ENCODE peak calls at places on chromosomes 2 and 18, in ten cellular contexts. F is CD14-positive monocyte; B is DND-41; A is cardiac fibroblast; Q is MM.1S; N is CD8-positive, alpha-beta T cell; U is progenitor cell of endocrine pancreas; M is GM10248; S is tibial nerve; O is AG09309. I is an unnamed sample.

GRCh38 chr2:203811491-203812221 is 55.9 kb upstream of the CTLA4 start:
- DNase-seq in F (peak), B (peak), A (peak), Q (peak), N (peak), U (no peak), M (no peak), S (peak), O (peak), I (peak)

GRCh38 chr2:234479465-234479864 is 17.4 kb downstream of the ARL4C start:
- DNase-seq in F (no peak), B (no peak), A (no peak), Q (no peak), N (no peak), U (no peak), M (no peak), S (no peak), O (no peak), I (no peak)

GRCh38 chr2:174080672-174081121 is 115.5 kb upstream of the SP3 start:
- DNase-seq in F (no peak), B (no peak), A (no peak), Q (no peak), N (no peak), U (no peak), M (no peak), S (no peak), O (no peak), I (no peak)

GRCh38 chr18:7748252-7749000 is 181.3 kb downstream of the PTPRM start:
- DNase-seq in F (no peak), B (no peak), A (no peak), Q (no peak), N (no peak), U (no peak), M (no peak), S (no peak), O (no peak), I (no peak)

GRCh38 chr2:2877427-2877826 is 500.2 kb downstream of the EIPR1 start:
- DNase-seq in F (no peak), B (no peak), A (no peak), Q (no peak), N (no peak), U (no peak), M (no peak), S (no peak), O (no peak), I (no peak)

GRCh38 chr2:225995788-225996476 is 596.4 kb downstream of the NYAP2 start:
- DNase-seq in F (no peak), B (no peak), A (peak), Q (no peak), N (no peak), U (no peak), M (no peak), S (no peak), O (peak), I (no peak)

GRCh38 chr2:74205586-74205985 is 7.2 kb downstream of the MTHFD2 start:
- DNase-seq in F (no peak), B (no peak), A (no peak), Q (peak), N (no peak), U (no peak), M (no peak), S (no peak), O (no peak), I (no peak)

GRCh38 chr18:67519582-67519981 is 3.1 kb upstream of the DSEL start:
- DNase-seq in F (no peak), B (no peak), A (peak), Q (no peak), N (no peak), U (no peak), M (no peak), S (peak), O (peak), I (no peak)

GRCh38 chr2:121791253-121791652 is 35.8 kb downstream of the TSN start:
- DNase-seq in F (no peak), B (no peak), A (no peak), Q (no peak), N (no peak), U (no peak), M (no peak), S (no peak), O (no peak), I (no peak)

GRCh38 chr2:122506620-122507019 is 751.2 kb downstream of the TSN start:
- DNase-seq in F (no peak), B (no peak), A (no peak), Q (peak), N (no peak), U (no peak), M (no peak), S (no peak), O (no peak), I (no peak)

GRCh38 chr2:46535360-46535759 is 56.0 kb downstream of the TMEM247 start:
- DNase-seq in F (no peak), B (peak), A (no peak), Q (peak), N (no peak), U (no peak), M (no peak), S (no peak), O (no peak), I (peak)

GRCh38 chr2:46036929-46037328 is 260.3 kb upstream of the EPAS1 start:
- DNase-seq in F (no peak), B (no peak), A (peak), Q (no peak), N (no peak), U (no peak), M (no peak), S (no peak), O (peak), I (no peak)

GRCh38 chr2:150619607-150620330 is 132.3 kb upstream of the RND3 start:
- DNase-seq in F (no peak), B (no peak), A (peak), Q (no peak), N (no peak), U (no peak), M (no peak), S (no peak), O (no peak), I (no peak)

GRCh38 chr2:235833971-235834620 is 334.1 kb downstream of the GBX2 start:
- DNase-seq in F (no peak), B (no peak), A (no peak), Q (no peak), N (no peak), U (no peak), M (no peak), S (no peak), O (no peak), I (no peak)

GRCh38 chr2:128169497-128169896 is 78.5 kb downstream of the UGGT1 start:
- DNase-seq in F (no peak), B (no peak), A (peak), Q (no peak), N (no peak), U (no peak), M (no peak), S (no peak), O (no peak), I (peak)

GRCh38 chr2:231191896-231192872 is 6.2 kb upstream of the ARMC9 start:
- DNase-seq in F (no peak), B (no peak), A (peak), Q (no peak), N (no peak), U (peak), M (no peak), S (peak), O (peak), I (no peak)

GRCh38 chr2:25294573-25295462 is 46.9 kb downstream of the DNMT3A start:
- DNase-seq in F (peak), B (peak), A (peak), Q (peak), N (peak), U (no peak), M (peak), S (peak), O (no peak), I (peak)

GRCh38 chr2:105768176-105768575 is 23.5 kb downstream of the NCK2 start:
- DNase-seq in F (no peak), B (no peak), A (no peak), Q (no peak), N (no peak), U (no peak), M (no peak), S (no peak), O (no peak), I (no peak)

GRCh38 chr18:12621737-12622306 is 36.1 kb downstream of the SPIRE1 start:
- DNase-seq in F (no peak), B (no peak), A (peak), Q (no peak), N (no peak), U (no peak), M (no peak), S (no peak), O (no peak), I (no peak)

GRCh38 chr18:76621184-76621583 is 126.1 kb upstream of the ZNF516 start:
- DNase-seq in F (no peak), B (no peak), A (no peak), Q (no peak), N (no peak), U (no peak), M (no peak), S (no peak), O (no peak), I (no peak)

DNA sequence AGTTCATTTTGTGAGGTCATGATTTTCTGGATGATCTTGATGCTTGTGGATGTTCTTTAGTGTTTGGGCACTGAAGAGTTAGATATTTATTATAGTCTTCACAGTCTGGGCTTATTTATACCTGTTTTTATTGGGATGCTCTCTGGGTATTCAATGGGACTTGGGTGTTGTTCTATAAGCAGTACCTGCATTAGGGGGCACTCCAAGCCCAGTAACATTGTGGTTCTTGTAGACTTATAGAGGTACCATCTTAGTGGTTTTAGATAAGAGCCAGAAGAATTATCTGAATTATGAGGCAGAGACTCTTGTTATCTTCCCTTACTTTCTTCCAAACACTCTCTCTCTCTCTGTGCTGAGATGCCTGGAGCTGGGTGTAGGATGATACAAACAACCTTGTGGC is 470.0 kb downstream of the PIK3C3 start:
- DNase-seq in F (no peak), B (no peak), A (no peak), Q (no peak), N (no peak), U (no peak), M (no peak), S (no peak), O (no peak), I (no peak)
- TF ChIP-seq CTCF in F (no peak), B (no peak), A (no peak), Q (no peak), N (no peak), U (no peak), M (no peak), S (no peak), O (no peak), I (no peak)

DNA sequence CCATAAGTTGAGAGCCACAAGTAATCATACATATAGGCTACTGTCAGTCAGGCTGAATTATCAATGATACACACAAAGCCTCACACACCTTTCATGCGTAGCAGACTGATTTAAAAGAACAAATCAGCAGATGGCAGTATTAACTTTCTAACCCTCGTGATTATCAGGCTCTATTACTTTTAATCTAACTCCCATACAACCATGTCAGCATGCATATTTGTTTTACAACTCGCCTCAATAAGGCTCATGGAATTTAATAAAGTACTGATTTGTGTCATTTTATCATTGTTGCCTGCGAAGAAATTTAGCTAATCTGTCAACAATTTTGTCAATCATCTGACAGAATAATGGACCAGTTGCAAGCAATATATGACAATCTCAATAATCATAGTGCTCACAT is 82.8 kb downstream of the SLC25A12 start:
- DNase-seq in F (no peak), B (no peak), A (peak), Q (peak), N (no peak), U (no peak), M (no peak), S (no peak), O (no peak), I (no peak)
- TF ChIP-seq CTCF in F (no peak), B (peak), A (peak), Q (peak), N (peak), U (peak), M (peak), S (peak), O (peak), I (no peak)

GRCh38 chr2:241096979-241097378 is 5.1 kb downstream of the MTERF4 start:
- DNase-seq in F (no peak), B (no peak), A (no peak), Q (no peak), N (no peak), U (no peak), M (no peak), S (no peak), O (no peak), I (no peak)
- TF ChIP-seq CTCF in F (no peak), B (no peak), A (no peak), Q (no peak), N (no peak), U (no peak), M (no peak), S (no peak), O (no peak), I (no peak)

GRCh38 chr18:35920623-35921022 is 51.9 kb upstream of the RMP24 start:
- DNase-seq in F (no peak), B (no peak), A (no peak), Q (no peak), N (no peak), U (no peak), M (no peak), S (no peak), O (no peak), I (no peak)

GRCh38 chr18:35919179-35919578 is 53.3 kb upstream of the RMP24 start:
- DNase-seq in F (no peak), B (no peak), A (no peak), Q (no peak), N (no peak), U (no peak), M (no peak), S (no peak), O (no peak), I (no peak)

GRCh38 chr18:35915056-35915455 is 57.4 kb upstream of the RMP24 start:
- DNase-seq in F (no peak), B (no peak), A (no peak), Q (no peak), N (no peak), U (no peak), M (no peak), S (no peak), O (no peak), I (no peak)

GRCh38 chr18:35918564-35918963 is 53.9 kb upstream of the RMP24 start:
- DNase-seq in F (no peak), B (no peak), A (no peak), Q (no peak), N (no peak), U (no peak), M (no peak), S (no peak), O (no peak), I (no peak)

GRCh38 chr18:35917043-35917442 is 55.4 kb upstream of the RMP24 start:
- DNase-seq in F (no peak), B (no peak), A (no peak), Q (no peak), N (no peak), U (no peak), M (no peak), S (no peak), O (no peak), I (no peak)
- TF ChIP-seq CTCF in F (no peak), B (peak), A (no peak), Q (peak), N (no peak), U (no peak), M (no peak), S (no peak), O (no peak), I (peak)

GRCh38 chr2:195408196-195408595 is 248.8 kb upstream of the SLC39A10 start:
- DNase-seq in F (no peak), B (no peak), A (no peak), Q (no peak), N (no peak), U (no peak), M (no peak), S (no peak), O (no peak), I (no peak)

GRCh38 chr2:195406886-195407603 is 250.0 kb upstream of the SLC39A10 start:
- DNase-seq in F (no peak), B (no peak), A (no peak), Q (no peak), N (no peak), U (no peak), M (no peak), S (no peak), O (no peak), I (no peak)

GRCh38 chr2:195408811-195409210 is 248.2 kb upstream of the SLC39A10 start:
- DNase-seq in F (no peak), B (no peak), A (no peak), Q (no peak), N (no peak), U (no peak), M (no peak), S (no peak), O (no peak), I (no peak)

GRCh38 chr2:195407782-195408181 is 249.2 kb upstream of the SLC39A10 start:
- DNase-seq in F (no peak), B (no peak), A (no peak), Q (no peak), N (no peak), U (no peak), M (no peak), S (no peak), O (peak), I (no peak)

GRCh38 chr2:195404650-195405049 is 252.4 kb upstream of the SLC39A10 start:
- DNase-seq in F (no peak), B (no peak), A (peak), Q (no peak), N (no peak), U (no peak), M (no peak), S (no peak), O (no peak), I (no peak)
- TF ChIP-seq CTCF in F (no peak), B (peak), A (no peak), Q (no peak), N (peak), U (no peak), M (no peak), S (no peak), O (no peak), I (no peak)